ENCODE peak calls at places on chromosomes 5 and 9, in seven cellular contexts. O is ovary, L is foreskin fibroblast, C is NCI-H774, D is iris pigment epithelial cell, H is Right ventricle myocardium superior, N is neuronal stem cell. W is an unnamed sample.

GRCh38 chr9:128762664-128763449 is 8.9 kb downstream of the ZER1 start:
- DNase-seq in C (no peak), N (no peak), L (no peak), H (no peak), O (no peak), D (no peak), W (no peak)

GRCh38 chr5:59436364-59437158 is 457.0 kb downstream of the PDE4D start:
- DNase-seq in D (no peak), C (peak), H (no peak), L (no peak), O (no peak), N (no peak), W (no peak)

GRCh38 chr5:102975457-102976182 is 144.3 kb downstream of the GIN1 start:
- DNase-seq in N (no peak), H (no peak), L (peak), C (no peak), D (peak), O (no peak), W (no peak)

GRCh38 chr5:116365006-116365496 is 209.6 kb downstream of the SEMA6A start:
- DNase-seq in H (no peak), D (no peak), C (no peak), O (no peak), N (no peak), L (no peak), W (no peak)

GRCh38 chr9:132001550-132001949 is 78.1 kb downstream of the MED27 start:
- DNase-seq in D (no peak), L (no peak), H (no peak), O (no peak), N (no peak), C (no peak), W (no peak)

GRCh38 chr5:59517926-59518585 is 375.5 kb downstream of the PDE4D start:
- DNase-seq in O (no peak), H (no peak), L (peak), N (no peak), C (no peak), D (peak), W (no peak)

GRCh38 chr5:83368317-83368716 is 103.2 kb upstream of the VCAN start:
- DNase-seq in N (no peak), C (no peak), O (no peak), L (peak), H (no peak), D (peak), W (no peak)

GRCh38 chr9:78103971-78104433 is 72.4 kb upstream of the GNAQ start:
- DNase-seq in D (no peak), N (no peak), O (no peak), C (no peak), H (no peak), L (no peak), W (no peak)

GRCh38 chr5:58816181-58816731 is 233.4 kb downstream of the RAB3C start:
- DNase-seq in N (no peak), O (no peak), C (no peak), L (no peak), H (no peak), D (no peak), W (no peak)

GRCh38 chr9:22010881-22011625 is 1.9 kb upstream of the CDKN2B start:
- DNase-seq in D (no peak), C (no peak), N (no peak), O (no peak), H (no peak), L (peak), W (no peak)

GRCh38 chr9:127568971-127569818 is 42.9 kb upstream of the STXBP1 start:
- DNase-seq in O (peak), D (peak), L (peak), C (peak), H (peak), N (peak), W (peak)

GRCh38 chr5:102664946-102665345 is 90.2 kb upstream of the PAM start:
- DNase-seq in L (no peak), O (no peak), C (no peak), D (no peak), N (no peak), H (no peak), W (no peak)

GRCh38 chr5:66475731-66476130 is 120.5 kb upstream of the MAST4 start:
- DNase-seq in D (no peak), C (no peak), L (no peak), N (no peak), O (no peak), H (no peak), W (no peak)

GRCh38 chr9:128246471-128246870 is 29.3 kb downstream of the GOLGA2 start:
- DNase-seq in L (no peak), D (no peak), O (no peak), N (no peak), H (no peak), C (no peak), W (no peak)

GRCh38 chr9:101409079-101409477 is 10.4 kb downstream of the ZNF189 start:
- DNase-seq in O (no peak), L (no peak), C (no peak), D (no peak), N (no peak), H (no peak), W (no peak)

GRCh38 chr9:26234865-26235264 is 556.6 kb upstream of the TUSC1 start:
- DNase-seq in N (no peak), C (no peak), L (peak), D (no peak), O (no peak), H (no peak), W (no peak)

GRCh38 chr5:172833691-172834569 is at the start of gene ERGIC1:
- DNase-seq in O (peak), H (peak), C (peak), L (peak), D (peak), N (peak), W (peak)

GRCh38 chr9:87950765-87951488 is 23.4 kb downstream of the CDK20 start:
- DNase-seq in N (peak), D (peak), C (no peak), L (peak), O (no peak), H (no peak), W (no peak)

GRCh38 chr9:38129366-38129765 is 60.3 kb upstream of the SHB start:
- DNase-seq in N (no peak), C (no peak), L (no peak), O (no peak), D (no peak), H (no peak), W (no peak)